ENCODE peak calls at places on chromosomes 13 and 19, in ten cellular contexts. E, N, P, A, I, Y, R, L, U and O are unnamed samples.

GRCh38 chr19:51441410-51442390 is 16.6 kb downstream of the SIGLEC8 start:
- DNase-seq in I (no peak), U (peak; percentile 68), L (peak; percentile 69), Y (no peak), R (no peak), N (peak; percentile 85), E (no peak), P (no peak), A (peak; percentile 77), O (peak; percentile 29)

GRCh38 chr13:32538234-32538620 is 368 bp downstream of the N4BP2L2 start:
- DNase-seq in R (peak; percentile 18), N (no peak), L (peak; percentile 64), E (peak; percentile 48), Y (peak; percentile 49), A (no peak), I (peak; percentile 72), U (no peak), P (no peak), O (peak; percentile 60)

GRCh38 chr19:18306903-18307681 is 15.8 kb downstream of the LSM4 start:
- DNase-seq in P (no peak), R (no peak), A (no peak), N (peak; percentile 61), U (no peak), Y (no peak), E (no peak), L (peak; percentile 63), I (peak; percentile 90), O (no peak)

GRCh38 chr19:48796468-48797083 is 14.3 kb downstream of the BCAT2 start:
- DNase-seq in Y (no peak), A (no peak), E (no peak), L (peak; percentile 19), R (no peak), N (no peak), P (no peak), U (no peak), I (no peak), O (no peak)

GRCh38 chr19:20162821-20163220 is 4.2 kb upstream of the ZNF486 start:
- DNase-seq in A (no peak), U (no peak), P (no peak), L (no peak), I (no peak), N (peak; percentile 6), Y (no peak), E (no peak), R (no peak), O (no peak)

GRCh38 chr13:94711561-94712286 is 621 bp downstream of the SOX21 start:
- DNase-seq in U (no peak), Y (no peak), E (peak; percentile 13), P (no peak), A (no peak), L (peak; percentile 52), R (no peak), I (peak; percentile 63), N (no peak), O (no peak)

GRCh38 chr13:32300920-32301319 is 14.2 kb downstream of the ZAR1L start:
- DNase-seq in N (no peak), U (no peak), A (no peak), I (no peak), R (no peak), Y (no peak), E (no peak), L (no peak), P (no peak), O (no peak)

GRCh38 chr13:52665325-52665724 is 12.7 kb downstream of the SUGT1 start:
- DNase-seq in L (peak; percentile 25), A (no peak), N (no peak), R (no peak), U (no peak), P (no peak), Y (no peak), E (peak; percentile 46), I (no peak), O (no peak)

GRCh38 chr13:112766336-112766735 is 76.5 kb downstream of the ATP11A start:
- DNase-seq in N (no peak), I (no peak), U (no peak), A (no peak), L (no peak), E (no peak), Y (no peak), P (no peak), R (no peak), O (no peak)

GRCh38 chr19:42253245-42254082 is 1.5 kb downstream of the ERF start:
- DNase-seq in R (peak; percentile 65), L (peak; percentile 77), U (peak; percentile 62), I (peak; percentile 86), Y (peak; percentile 71), N (peak; percentile 74), P (no peak), A (peak; percentile 50), E (peak; percentile 44), O (no peak)

GRCh38 chr13:91270031-91270430 is 77.5 kb upstream of the MIR17HG start:
- DNase-seq in I (no peak), U (no peak), N (no peak), R (no peak), P (no peak), L (no peak), E (peak; percentile 26), Y (no peak), A (no peak), O (no peak)